ENCODE peak calls at places on chromosomes 5 and 9, in four cellular contexts. One of them, this sample, is unnamed.

GRCh38 chr5:67490543-67491321 is 294.1 kb upstream of the CD180 start:
- DNase-seq in K562: no peak
- DNase-seq in WTC11: no peak
- DNase-seq in HepG2: no peak
- DNase-seq in this sample: no peak

GRCh38 chr9:92263131-92263530 is 30.4 kb downstream of the IARS1 start:
- DNase-seq in WTC11: no peak
- DNase-seq in HepG2: no peak
- DNase-seq in K562: no peak
- DNase-seq in this sample: no peak

GRCh38 chr5:98769256-98770157 is 4.0 kb upstream of the RGMB start:
- DNase-seq in WTC11: peak; percentile 59
- DNase-seq in HepG2: no peak
- DNase-seq in K562: no peak
- DNase-seq in this sample: peak; percentile 31

GRCh38 chr9:76691761-76692313 is 72.4 kb upstream of the PCA3 start:
- DNase-seq in HepG2: no peak
- DNase-seq in WTC11: no peak
- DNase-seq in K562: no peak
- DNase-seq in this sample: peak; percentile 17

GRCh38 chr5:40137223-40137622 is 542.5 kb upstream of the PTGER4 start:
- DNase-seq in HepG2: no peak
- DNase-seq in K562: no peak
- DNase-seq in WTC11: no peak
- DNase-seq in this sample: no peak

GRCh38 chr5:89343666-89344065 is 460.7 kb upstream of the MEF2C start:
- DNase-seq in K562: peak; percentile 43
- DNase-seq in HepG2: no peak
- DNase-seq in WTC11: no peak
- DNase-seq in this sample: no peak

GRCh38 chr9:136252281-136252680 is 6.7 kb upstream of the QSOX2 start:
- DNase-seq in HepG2: no peak
- DNase-seq in WTC11: no peak
- DNase-seq in K562: no peak
- DNase-seq in this sample: no peak

GRCh38 chr9:85377751-85378289 is 363.9 kb downstream of the AGTPBP1 start:
- DNase-seq in WTC11: no peak
- DNase-seq in K562: no peak
- DNase-seq in HepG2: no peak
- DNase-seq in this sample: peak; percentile 22

GRCh38 chr9:110179734-110180133 is 28.2 kb downstream of the C9orf152 start:
- DNase-seq in HepG2: no peak
- DNase-seq in WTC11: no peak
- DNase-seq in K562: no peak
- DNase-seq in this sample: no peak

GRCh38 chr9:91783876-91784672 is 166.0 kb downstream of the ROR2 start:
- DNase-seq in WTC11: no peak
- DNase-seq in K562: no peak
- DNase-seq in HepG2: no peak
- DNase-seq in this sample: no peak

GRCh38 chr5:149153751-149154610 is 12.7 kb downstream of the ABLIM3 start:
- DNase-seq in WTC11: no peak
- DNase-seq in K562: peak; percentile 58
- DNase-seq in HepG2: peak; percentile 50
- DNase-seq in this sample: no peak

GRCh38 chr9:27353405-27354229 is 56.7 kb upstream of the EQTN start:
- DNase-seq in WTC11: no peak
- DNase-seq in HepG2: no peak
- DNase-seq in K562: no peak
- DNase-seq in this sample: no peak

GRCh38 chr5:10445352-10445751 is 3.7 kb downstream of the ROPN1L start:
- DNase-seq in K562: peak; percentile 49
- DNase-seq in WTC11: no peak
- DNase-seq in HepG2: no peak
- DNase-seq in this sample: no peak

GRCh38 chr9:114452219-114453169 is 52.8 kb downstream of the WHRN start:
- DNase-seq in HepG2: no peak
- DNase-seq in WTC11: no peak
- DNase-seq in K562: no peak
- DNase-seq in this sample: no peak

GRCh38 chr5:160287378-160288051 is 24.8 kb downstream of the CCNJL start:
- DNase-seq in HepG2: peak; percentile 62
- DNase-seq in WTC11: peak; percentile 86
- DNase-seq in K562: no peak
- DNase-seq in this sample: no peak

GRCh38 chr5:61450170-61450815 is 118.2 kb downstream of the ZSWIM6 start:
- DNase-seq in K562: no peak
- DNase-seq in HepG2: no peak
- DNase-seq in WTC11: no peak
- DNase-seq in this sample: no peak

GRCh38 chr5:108094808-108095207 is 287.1 kb downstream of the FBXL17 start:
- DNase-seq in WTC11: no peak
- DNase-seq in HepG2: no peak
- DNase-seq in K562: no peak
- DNase-seq in this sample: no peak

GRCh38 chr9:126373241-126373640 is 46.6 kb downstream of the MVB12B start:
- DNase-seq in HepG2: peak; percentile 52
- DNase-seq in K562: no peak
- DNase-seq in WTC11: no peak
- DNase-seq in this sample: no peak

GRCh38 chr5:132102101-132102701 is 28.6 kb downstream of the CSF2 start:
- DNase-seq in HepG2: no peak
- DNase-seq in K562: no peak
- DNase-seq in WTC11: no peak
- DNase-seq in this sample: no peak

GRCh38 chr9:116096046-116096445 is 57.5 kb upstream of the PAPPA start:
- DNase-seq in K562: no peak
- DNase-seq in WTC11: no peak
- DNase-seq in HepG2: no peak
- DNase-seq in this sample: no peak

GRCh38 chr9:111375817-111376564 is 46.0 kb upstream of the OR2K2 start:
- DNase-seq in HepG2: no peak
- DNase-seq in WTC11: no peak
- DNase-seq in K562: no peak
- DNase-seq in this sample: no peak

GRCh38 chr9:4111233-4112000 is 188.5 kb downstream of the GLIS3 start:
- DNase-seq in K562: no peak
- DNase-seq in WTC11: no peak
- DNase-seq in HepG2: no peak
- DNase-seq in this sample: no peak

GRCh38 chr9:135702002-135702721 is at the start of gene KCNT1:
- DNase-seq in HepG2: no peak
- DNase-seq in WTC11: peak; percentile 83
- DNase-seq in K562: peak; percentile 71
- DNase-seq in this sample: peak; percentile 93

GRCh38 chr5:137630972-137631370 is 104.9 kb downstream of the KLHL3 start:
- DNase-seq in K562: no peak
- DNase-seq in WTC11: no peak
- DNase-seq in HepG2: no peak
- DNase-seq in this sample: no peak

GRCh38 chr5:177553671-177554429 is 513 bp downstream of the FAM193B start:
- DNase-seq in K562: peak; percentile 29
- DNase-seq in WTC11: peak; percentile 45
- DNase-seq in HepG2: no peak
- DNase-seq in this sample: peak; percentile 71

GRCh38 chr5:15585128-15585527 is 85.1 kb downstream of the FBXL7 start:
- DNase-seq in HepG2: no peak
- DNase-seq in K562: no peak
- DNase-seq in WTC11: no peak
- DNase-seq in this sample: no peak

GRCh38 chr5:142439208-142439607 is 114.4 kb upstream of the SPRY4 start:
- DNase-seq in HepG2: no peak
- DNase-seq in K562: no peak
- DNase-seq in WTC11: no peak
- DNase-seq in this sample: no peak

GRCh38 chr5:179488464-179488863 is 61.9 kb upstream of the RUFY1 start:
- DNase-seq in WTC11: no peak
- DNase-seq in K562: no peak
- DNase-seq in HepG2: no peak
- DNase-seq in this sample: no peak

GRCh38 chr5:78597858-78598415 is 50.6 kb downstream of the LHFPL2 start:
- DNase-seq in K562: no peak
- DNase-seq in HepG2: no peak
- DNase-seq in WTC11: no peak
- DNase-seq in this sample: no peak

GRCh38 chr5:67350600-67351315 is 154.2 kb upstream of the CD180 start:
- DNase-seq in K562: no peak
- DNase-seq in HepG2: no peak
- DNase-seq in WTC11: no peak
- DNase-seq in this sample: no peak

GRCh38 chr9:69009708-69010107 is 4.2 kb downstream of the PRKACG start:
- DNase-seq in K562: no peak
- DNase-seq in HepG2: no peak
- DNase-seq in WTC11: no peak
- DNase-seq in this sample: no peak

GRCh38 chr5:159330131-159330530 is at the start of gene IL12B:
- DNase-seq in K562: no peak
- DNase-seq in HepG2: no peak
- DNase-seq in WTC11: no peak
- DNase-seq in this sample: no peak

GRCh38 chr5:82092-82491 is 9.9 kb upstream of the PLEKHG4B start:
- DNase-seq in K562: no peak
- DNase-seq in HepG2: peak; percentile 52
- DNase-seq in WTC11: peak; percentile 83
- DNase-seq in this sample: no peak

GRCh38 chr9:36922548-36922947 is 111.5 kb downstream of the PAX5 start:
- DNase-seq in K562: no peak
- DNase-seq in HepG2: no peak
- DNase-seq in WTC11: no peak
- DNase-seq in this sample: no peak

GRCh38 chr5:81397169-81397568 is 3.2 kb upstream of the ACOT12 start:
- DNase-seq in K562: peak; percentile 33
- DNase-seq in WTC11: no peak
- DNase-seq in HepG2: no peak
- DNase-seq in this sample: no peak

GRCh38 chr9:21995652-21996275 is 1.2 kb downstream of the CDKN2B-AS1 start:
- DNase-seq in WTC11: peak; percentile 49
- DNase-seq in K562: no peak
- DNase-seq in HepG2: no peak
- DNase-seq in this sample: no peak

GRCh38 chr5:15500326-15500958 is 462 bp downstream of the FBXL7 start:
- DNase-seq in WTC11: peak; percentile 45
- DNase-seq in K562: no peak
- DNase-seq in HepG2: no peak
- DNase-seq in this sample: peak; percentile 10

GRCh38 chr5:32274548-32275420 is 38.0 kb downstream of the MTMR12 start:
- DNase-seq in WTC11: no peak
- DNase-seq in HepG2: no peak
- DNase-seq in K562: no peak
- DNase-seq in this sample: no peak

DNA sequence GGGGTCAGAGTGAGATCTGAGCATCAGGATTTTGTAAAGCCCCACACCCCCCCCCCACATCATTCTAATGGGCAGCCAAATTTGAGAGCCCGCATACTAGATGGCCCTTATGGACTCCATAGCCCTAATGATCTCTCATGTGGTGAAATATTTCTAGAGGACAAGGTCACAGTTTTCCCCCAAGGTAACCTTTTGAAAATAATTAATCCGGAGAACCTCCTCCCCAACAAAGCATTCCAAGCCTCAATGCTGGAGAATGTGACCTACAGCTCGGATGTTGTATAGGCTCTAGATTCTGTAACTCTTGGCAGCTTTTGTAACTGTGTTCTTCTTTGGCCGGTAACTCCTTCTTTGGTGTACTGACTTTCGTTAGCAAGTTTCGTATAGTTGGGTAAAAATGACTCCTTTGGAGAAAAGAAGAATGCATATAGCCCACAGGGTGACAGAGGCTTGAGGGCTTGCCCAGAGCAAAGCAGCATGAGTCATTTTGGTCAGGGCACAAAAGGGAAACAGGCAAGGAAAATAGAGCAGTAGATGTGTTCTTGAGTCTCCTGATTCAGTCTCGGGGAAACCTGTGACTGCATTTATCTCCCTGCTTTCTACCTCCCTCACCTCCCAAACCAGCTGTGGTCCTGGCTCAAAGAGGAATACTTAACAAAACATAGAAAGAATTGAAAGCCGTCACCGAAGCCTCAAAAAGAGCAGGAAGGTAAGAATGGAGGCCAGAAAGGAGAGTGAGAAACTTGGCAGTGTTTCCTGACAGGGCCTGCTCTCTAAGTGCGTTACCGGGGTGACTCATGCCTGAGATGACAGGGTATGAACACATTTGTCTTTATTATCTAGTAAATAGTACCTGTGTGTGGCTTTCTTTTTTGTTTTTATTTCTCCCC is 6.5 kb upstream of the XPA start:
- DNase-seq in K562: peak; percentile 51
- DNase-seq in HepG2: peak; percentile 74
- DNase-seq in WTC11: no peak
- DNase-seq in this sample: no peak
- TF ChIP-seq ELF4 in K562: no peak
- TF ChIP-seq ELF4 in HepG2: no peak
- TF ChIP-seq ELF4 in WTC11: no peak
- TF ChIP-seq ELF4 in this sample: no peak

GRCh38 chr5:103973669-103974068 is 411.1 kb upstream of the NUDT12 start:
- DNase-seq in K562: peak; percentile 3
- DNase-seq in WTC11: peak; percentile 20
- DNase-seq in HepG2: no peak
- DNase-seq in this sample: peak; percentile 32
- TF ChIP-seq ELF4 in K562: no peak
- TF ChIP-seq ELF4 in WTC11: no peak
- TF ChIP-seq ELF4 in HepG2: no peak
- TF ChIP-seq ELF4 in this sample: no peak

DNA sequence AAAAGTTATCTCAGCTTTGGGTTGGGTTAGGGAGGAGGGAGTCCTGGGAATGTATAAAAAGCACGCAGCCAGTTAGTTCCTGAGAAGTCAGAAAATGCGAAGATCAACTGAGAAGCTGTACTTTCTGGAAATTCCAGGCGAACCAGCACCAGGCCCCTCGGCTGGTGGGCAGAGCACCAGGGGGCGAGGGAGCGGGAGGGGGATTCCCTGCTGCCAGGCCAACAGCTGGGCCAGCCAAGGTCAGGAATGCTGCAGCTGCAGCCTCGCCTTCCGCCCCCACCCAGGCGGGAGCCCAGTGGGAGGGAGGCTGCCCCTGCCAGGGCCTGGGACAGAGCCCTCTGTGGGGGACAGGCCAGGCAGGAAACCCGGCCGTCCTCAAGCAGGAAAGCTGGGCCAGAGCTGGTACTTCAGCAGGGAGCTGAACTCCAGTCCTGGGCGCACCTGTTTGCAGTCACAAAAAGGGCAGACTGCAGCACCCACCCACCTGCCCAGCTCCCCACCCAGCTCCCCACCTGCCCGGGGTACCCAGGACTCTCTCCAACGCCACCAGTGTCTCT is 35.5 kb downstream of the VAV2 start:
- DNase-seq in WTC11: peak; percentile 36
- DNase-seq in HepG2: no peak
- DNase-seq in K562: no peak
- DNase-seq in this sample: no peak
- TF ChIP-seq ELF4 in WTC11: no peak
- TF ChIP-seq ELF4 in HepG2: no peak
- TF ChIP-seq ELF4 in K562: no peak
- TF ChIP-seq ELF4 in this sample: no peak

GRCh38 chr9:71816782-71817549 is 48.7 kb upstream of the CEMIP2 start:
- DNase-seq in WTC11: no peak
- DNase-seq in HepG2: no peak
- DNase-seq in K562: no peak
- DNase-seq in this sample: no peak
- TF ChIP-seq ELF4 in WTC11: no peak
- TF ChIP-seq ELF4 in HepG2: no peak
- TF ChIP-seq ELF4 in K562: no peak
- TF ChIP-seq ELF4 in this sample: no peak

This sample was measured in HEK293T.